ENCODE peak calls at places on chromosomes 12 and 14, in ten cellular contexts. One of them, this sample, is unnamed.

GRCh38 chr12:22101749-22102243 is 55.8 kb downstream of the CMAS start:
- DNase-seq in foreskin keratinocyte: peak
- DNase-seq in upper lobe of right lung: no peak
- DNase-seq in bronchial epithelial cell: peak
- DNase-seq in omental fat pad: no peak
- DNase-seq in Panc1: no peak
- DNase-seq in cardiac muscle cell: no peak
- DNase-seq in WTC11: no peak
- DNase-seq in IMR-90: peak
- DNase-seq in AG09319: peak
- DNase-seq in this sample: no peak

GRCh38 chr12:111412007-111412829 is 6.5 kb downstream of the SH2B3 start:
- DNase-seq in Panc1: no peak
- DNase-seq in omental fat pad: no peak
- DNase-seq in AG09319: no peak
- DNase-seq in bronchial epithelial cell: no peak
- DNase-seq in foreskin keratinocyte: no peak
- DNase-seq in WTC11: peak
- DNase-seq in cardiac muscle cell: peak
- DNase-seq in upper lobe of right lung: no peak
- DNase-seq in IMR-90: no peak
- DNase-seq in this sample: no peak

GRCh38 chr12:1350055-1350933 is 244.1 kb downstream of the FBXL14 start:
- DNase-seq in cardiac muscle cell: no peak
- DNase-seq in upper lobe of right lung: no peak
- DNase-seq in AG09319: peak
- DNase-seq in IMR-90: peak
- DNase-seq in bronchial epithelial cell: peak
- DNase-seq in WTC11: no peak
- DNase-seq in foreskin keratinocyte: peak
- DNase-seq in Panc1: no peak
- DNase-seq in omental fat pad: no peak
- DNase-seq in this sample: no peak

GRCh38 chr14:71574976-71575375 is 357.3 kb upstream of the RGS6 start:
- DNase-seq in omental fat pad: no peak
- DNase-seq in WTC11: no peak
- DNase-seq in IMR-90: peak
- DNase-seq in foreskin keratinocyte: no peak
- DNase-seq in bronchial epithelial cell: peak
- DNase-seq in Panc1: peak
- DNase-seq in AG09319: peak
- DNase-seq in upper lobe of right lung: no peak
- DNase-seq in cardiac muscle cell: peak
- DNase-seq in this sample: no peak

GRCh38 chr14:88765130-88765529 is 27.6 kb downstream of the EML5 start:
- DNase-seq in AG09319: no peak
- DNase-seq in IMR-90: peak
- DNase-seq in Panc1: no peak
- DNase-seq in cardiac muscle cell: no peak
- DNase-seq in foreskin keratinocyte: peak
- DNase-seq in WTC11: no peak
- DNase-seq in upper lobe of right lung: no peak
- DNase-seq in omental fat pad: no peak
- DNase-seq in bronchial epithelial cell: peak
- DNase-seq in this sample: no peak

GRCh38 chr14:51743588-51744000 is 91.9 kb downstream of the FRMD6 start:
- DNase-seq in Panc1: no peak
- DNase-seq in IMR-90: no peak
- DNase-seq in cardiac muscle cell: no peak
- DNase-seq in foreskin keratinocyte: no peak
- DNase-seq in AG09319: no peak
- DNase-seq in upper lobe of right lung: no peak
- DNase-seq in bronchial epithelial cell: no peak
- DNase-seq in omental fat pad: no peak
- DNase-seq in WTC11: no peak
- DNase-seq in this sample: no peak

GRCh38 chr12:119660074-119660473 is 7.9 kb upstream of the PRKAB1 start:
- DNase-seq in omental fat pad: no peak
- DNase-seq in Panc1: no peak
- DNase-seq in WTC11: no peak
- DNase-seq in foreskin keratinocyte: no peak
- DNase-seq in cardiac muscle cell: no peak
- DNase-seq in AG09319: no peak
- DNase-seq in upper lobe of right lung: no peak
- DNase-seq in IMR-90: no peak
- DNase-seq in bronchial epithelial cell: no peak
- DNase-seq in this sample: no peak

GRCh38 chr14:36426113-36426512 is 93.9 kb downstream of the NKX2-1 start:
- DNase-seq in omental fat pad: no peak
- DNase-seq in bronchial epithelial cell: no peak
- DNase-seq in Panc1: no peak
- DNase-seq in foreskin keratinocyte: no peak
- DNase-seq in WTC11: no peak
- DNase-seq in cardiac muscle cell: no peak
- DNase-seq in AG09319: no peak
- DNase-seq in IMR-90: no peak
- DNase-seq in upper lobe of right lung: no peak
- DNase-seq in this sample: no peak

GRCh38 chr12:92627511-92627910 is 75.3 kb upstream of the PLEKHG7 start:
- DNase-seq in foreskin keratinocyte: no peak
- DNase-seq in cardiac muscle cell: no peak
- DNase-seq in omental fat pad: no peak
- DNase-seq in upper lobe of right lung: no peak
- DNase-seq in IMR-90: no peak
- DNase-seq in Panc1: no peak
- DNase-seq in bronchial epithelial cell: no peak
- DNase-seq in AG09319: no peak
- DNase-seq in WTC11: no peak
- DNase-seq in this sample: no peak

GRCh38 chr12:48970702-48971334 is 717 bp downstream of the WNT10B start:
- DNase-seq in foreskin keratinocyte: no peak
- DNase-seq in upper lobe of right lung: no peak
- DNase-seq in cardiac muscle cell: no peak
- DNase-seq in IMR-90: no peak
- DNase-seq in Panc1: no peak
- DNase-seq in omental fat pad: no peak
- DNase-seq in WTC11: no peak
- DNase-seq in bronchial epithelial cell: no peak
- DNase-seq in AG09319: no peak
- DNase-seq in this sample: no peak

GRCh38 chr12:48973992-48974673 is 2.6 kb upstream of the WNT10B start:
- DNase-seq in Panc1: no peak
- DNase-seq in upper lobe of right lung: peak
- DNase-seq in omental fat pad: no peak
- DNase-seq in AG09319: no peak
- DNase-seq in cardiac muscle cell: peak
- DNase-seq in foreskin keratinocyte: no peak
- DNase-seq in IMR-90: peak
- DNase-seq in WTC11: peak
- DNase-seq in bronchial epithelial cell: no peak
- DNase-seq in this sample: peak

GRCh38 chr12:48973084-48973483 is 1.5 kb upstream of the WNT10B start:
- DNase-seq in WTC11: no peak
- DNase-seq in omental fat pad: no peak
- DNase-seq in IMR-90: no peak
- DNase-seq in Panc1: no peak
- DNase-seq in foreskin keratinocyte: no peak
- DNase-seq in AG09319: no peak
- DNase-seq in cardiac muscle cell: no peak
- DNase-seq in upper lobe of right lung: no peak
- DNase-seq in bronchial epithelial cell: no peak
- DNase-seq in this sample: no peak

GRCh38 chr12:48973531-48973930 is 2.0 kb upstream of the WNT10B start:
- DNase-seq in omental fat pad: no peak
- DNase-seq in cardiac muscle cell: no peak
- DNase-seq in IMR-90: no peak
- DNase-seq in bronchial epithelial cell: no peak
- DNase-seq in AG09319: no peak
- DNase-seq in upper lobe of right lung: no peak
- DNase-seq in WTC11: no peak
- DNase-seq in foreskin keratinocyte: no peak
- DNase-seq in Panc1: no peak
- DNase-seq in this sample: no peak

DNA sequence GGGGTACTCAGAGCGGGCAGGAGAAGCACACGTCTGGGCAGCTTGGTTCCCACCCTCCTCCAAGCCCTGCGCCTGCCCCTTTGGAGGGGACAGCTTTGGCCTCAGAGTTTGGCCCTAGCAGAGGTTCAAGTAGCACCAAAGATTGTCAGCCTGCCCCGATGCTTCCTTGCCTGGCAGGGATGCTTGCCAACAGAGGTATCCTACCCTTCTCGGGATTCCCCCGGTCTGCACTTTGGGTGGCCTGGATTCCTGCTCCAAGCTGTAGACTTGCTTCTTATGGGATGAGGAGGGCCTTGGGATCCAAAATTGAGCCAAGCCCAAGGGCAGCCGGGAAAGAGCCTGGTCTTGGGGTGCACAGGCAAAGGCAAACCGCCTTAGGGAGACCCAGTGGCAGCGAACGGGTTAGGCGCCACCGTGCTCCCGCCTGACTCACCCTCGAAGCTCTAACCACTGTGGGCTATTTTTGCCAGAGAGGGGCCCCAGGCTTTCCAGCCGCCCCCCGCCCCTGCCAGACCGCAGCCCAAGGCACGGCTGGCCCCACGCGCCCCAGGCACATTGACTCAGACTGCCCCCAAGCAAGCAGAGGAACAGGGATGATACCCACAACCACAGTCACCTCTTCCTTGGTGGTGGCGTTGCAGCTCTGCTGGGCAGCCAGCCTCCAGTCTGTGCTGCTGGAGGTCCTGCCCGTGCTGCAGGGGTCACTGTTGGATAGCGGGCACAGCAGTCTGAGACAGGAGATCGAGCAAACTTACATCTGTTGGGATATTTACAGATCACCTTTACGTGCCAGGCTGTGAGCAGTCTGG is 882 bp upstream of the WNT10B start:
- DNase-seq in upper lobe of right lung: no peak
- DNase-seq in WTC11: no peak
- DNase-seq in foreskin keratinocyte: no peak
- DNase-seq in omental fat pad: no peak
- DNase-seq in cardiac muscle cell: no peak
- DNase-seq in bronchial epithelial cell: no peak
- DNase-seq in IMR-90: peak
- DNase-seq in Panc1: no peak
- DNase-seq in AG09319: no peak
- DNase-seq in this sample: peak
- TF ChIP-seq CTCF in upper lobe of right lung: no peak
- TF ChIP-seq CTCF in WTC11: no peak
- TF ChIP-seq CTCF in foreskin keratinocyte: no peak
- TF ChIP-seq CTCF in omental fat pad: no peak
- TF ChIP-seq CTCF in cardiac muscle cell: no peak
- TF ChIP-seq CTCF in bronchial epithelial cell: no peak
- TF ChIP-seq CTCF in IMR-90: peak
- TF ChIP-seq CTCF in Panc1: peak
- TF ChIP-seq CTCF in AG09319: no peak
- TF ChIP-seq CTCF in this sample: no peak

GRCh38 chr14:54221971-54222370 is 174.8 kb upstream of the CDKN3 start:
- DNase-seq in upper lobe of right lung: no peak
- DNase-seq in WTC11: peak
- DNase-seq in omental fat pad: no peak
- DNase-seq in Panc1: no peak
- DNase-seq in bronchial epithelial cell: no peak
- DNase-seq in AG09319: no peak
- DNase-seq in cardiac muscle cell: no peak
- DNase-seq in foreskin keratinocyte: no peak
- DNase-seq in IMR-90: no peak
- DNase-seq in this sample: no peak
- TF ChIP-seq CTCF in upper lobe of right lung: no peak
- TF ChIP-seq CTCF in WTC11: no peak
- TF ChIP-seq CTCF in omental fat pad: no peak
- TF ChIP-seq CTCF in Panc1: no peak
- TF ChIP-seq CTCF in bronchial epithelial cell: no peak
- TF ChIP-seq CTCF in AG09319: no peak
- TF ChIP-seq CTCF in cardiac muscle cell: no peak
- TF ChIP-seq CTCF in foreskin keratinocyte: no peak
- TF ChIP-seq CTCF in IMR-90: no peak
- TF ChIP-seq CTCF in this sample: no peak

DNA sequence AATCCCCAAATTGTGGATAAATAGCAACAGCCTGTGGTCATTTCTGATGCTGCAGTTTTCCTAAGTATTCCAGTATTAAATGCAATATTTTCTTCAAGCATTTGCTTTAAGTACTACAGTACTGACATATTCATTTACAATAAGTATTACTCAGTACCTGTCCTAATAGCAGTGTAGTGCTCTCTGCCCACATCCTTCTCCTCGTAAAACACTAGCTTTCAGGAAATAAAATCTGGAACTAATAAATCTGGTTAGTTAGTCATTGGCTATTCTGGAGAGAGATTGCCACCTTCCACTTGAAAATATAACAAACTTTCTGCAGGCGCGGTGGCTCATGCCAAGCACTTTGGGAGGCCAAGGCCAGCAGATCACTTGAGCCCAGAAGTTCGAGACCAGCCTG is 441.5 kb downstream of the PRKD1 start:
- DNase-seq in Panc1: no peak
- DNase-seq in IMR-90: no peak
- DNase-seq in WTC11: no peak
- DNase-seq in AG09319: no peak
- DNase-seq in omental fat pad: no peak
- DNase-seq in upper lobe of right lung: no peak
- DNase-seq in cardiac muscle cell: no peak
- DNase-seq in foreskin keratinocyte: no peak
- DNase-seq in bronchial epithelial cell: no peak
- DNase-seq in this sample: no peak
- TF ChIP-seq CTCF in Panc1: no peak
- TF ChIP-seq CTCF in IMR-90: no peak
- TF ChIP-seq CTCF in WTC11: no peak
- TF ChIP-seq CTCF in AG09319: no peak
- TF ChIP-seq CTCF in omental fat pad: no peak
- TF ChIP-seq CTCF in upper lobe of right lung: no peak
- TF ChIP-seq CTCF in cardiac muscle cell: no peak
- TF ChIP-seq CTCF in foreskin keratinocyte: no peak
- TF ChIP-seq CTCF in bronchial epithelial cell: no peak
- TF ChIP-seq CTCF in this sample: no peak

DNA sequence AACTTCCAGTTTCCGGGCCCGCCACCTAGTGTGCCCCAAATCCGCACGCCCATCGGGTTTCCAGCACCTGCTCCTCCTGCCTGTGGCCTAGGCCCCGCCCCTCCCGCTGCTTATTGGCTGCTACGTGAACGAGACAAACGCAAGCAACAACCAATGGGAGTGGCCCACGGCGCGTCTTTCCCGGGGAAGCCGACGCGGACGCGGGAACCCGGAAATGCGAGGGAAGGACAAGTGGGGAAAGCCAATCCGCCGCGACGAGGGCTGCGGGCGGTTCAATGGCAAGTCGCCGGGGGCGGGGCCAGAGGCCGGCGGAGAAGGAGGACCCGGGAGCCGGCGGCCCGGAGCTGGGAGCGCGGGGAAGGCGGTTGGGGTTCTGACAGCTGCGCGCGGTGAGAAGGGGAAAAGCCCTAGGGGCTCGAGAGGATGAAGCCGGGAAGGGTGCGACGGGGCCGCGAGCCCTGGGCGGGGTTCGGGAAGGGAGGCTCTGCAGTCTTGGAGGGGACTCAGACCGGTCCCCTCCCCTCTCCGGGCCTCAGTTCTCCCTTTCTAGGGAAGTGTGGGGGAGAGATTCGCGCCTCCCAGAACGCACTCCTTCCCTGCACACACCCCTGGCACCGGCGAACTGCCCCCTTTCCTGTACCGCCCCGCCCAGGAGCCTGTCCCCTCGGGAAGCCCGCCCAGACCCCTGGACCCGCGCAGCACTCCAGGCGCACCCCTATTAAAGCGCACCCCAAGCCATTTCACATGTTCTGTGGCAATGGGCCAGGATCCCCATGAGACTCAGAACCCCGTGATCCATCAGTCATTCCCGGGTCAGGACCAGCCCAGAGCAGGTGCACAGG is at the start of gene FICD:
- DNase-seq in upper lobe of right lung: peak
- DNase-seq in IMR-90: peak
- DNase-seq in bronchial epithelial cell: peak
- DNase-seq in omental fat pad: peak
- DNase-seq in WTC11: peak
- DNase-seq in foreskin keratinocyte: peak
- DNase-seq in AG09319: peak
- DNase-seq in Panc1: peak
- DNase-seq in cardiac muscle cell: peak
- DNase-seq in this sample: peak
- TF ChIP-seq CTCF in upper lobe of right lung: no peak
- TF ChIP-seq CTCF in IMR-90: no peak
- TF ChIP-seq CTCF in bronchial epithelial cell: peak
- TF ChIP-seq CTCF in omental fat pad: no peak
- TF ChIP-seq CTCF in WTC11: no peak
- TF ChIP-seq CTCF in foreskin keratinocyte: peak
- TF ChIP-seq CTCF in AG09319: no peak
- TF ChIP-seq CTCF in Panc1: no peak
- TF ChIP-seq CTCF in cardiac muscle cell: no peak
- TF ChIP-seq CTCF in this sample: no peak